ENCODE peak calls at places on chromosomes 2 and 18, in five cellular contexts. G is RPMI8226, O is AG08395, C is body of pancreas, W is choroid plexus epithelial cell. D is an unnamed sample.

GRCh38 chr2:12014088-12014960 is 267.9 kb downstream of the LPIN1 start:
- DNase-seq in G (peak), O (peak), C (no peak), W (peak), D (no peak)

GRCh38 chr2:20137884-20138283 is 86.5 kb upstream of the LAPTM4A start:
- DNase-seq in G (no peak), O (no peak), C (no peak), W (no peak), D (no peak)

GRCh38 chr2:28683100-28683706 is 68.4 kb upstream of the PPP1CB start:
- DNase-seq in G (peak), O (peak), C (peak), W (peak), D (peak)

GRCh38 chr18:23591011-23591410 is 4.7 kb upstream of the NPC1 start:
- DNase-seq in G (no peak), O (peak), C (no peak), W (peak), D (no peak)

GRCh38 chr18:63016270-63016669 is 300.9 kb downstream of the PHLPP1 start:
- DNase-seq in G (peak), O (peak), C (peak), W (peak), D (no peak)

GRCh38 chr18:36633961-36634412 is 194.8 kb downstream of the TPGS2 start:
- DNase-seq in G (no peak), O (no peak), C (no peak), W (no peak), D (no peak)

GRCh38 chr2:165961818-165962217 is 8.2 kb upstream of the TTC21B start:
- DNase-seq in G (no peak), O (no peak), C (no peak), W (no peak), D (no peak)

GRCh38 chr2:137951606-137952005 is 12.7 kb upstream of the HNMT start:
- DNase-seq in G (no peak), O (no peak), C (no peak), W (peak), D (no peak)

GRCh38 chr2:208531361-208531760 is 124.8 kb downstream of the PTH2R start:
- DNase-seq in G (no peak), O (no peak), C (no peak), W (no peak), D (no peak)

GRCh38 chr2:122528061-122528460 is 772.6 kb downstream of the TSN start:
- DNase-seq in G (no peak), O (no peak), C (no peak), W (peak), D (no peak)

GRCh38 chr18:79857082-79857661 is 59.4 kb downstream of the KCNG2 start:
- DNase-seq in G (no peak), O (peak), C (no peak), W (peak), D (no peak)

GRCh38 chr2:179686718-179687342 is 174.6 kb downstream of the ZNF385B start:
- DNase-seq in G (no peak), O (peak), C (no peak), W (no peak), D (no peak)

GRCh38 chr2:104658149-104658839 is 195.6 kb upstream of the POU3F3 start:
- DNase-seq in G (no peak), O (no peak), C (no peak), W (no peak), D (peak)

GRCh38 chr2:215367647-215368492 is 56.0 kb downstream of the ATIC start:
- DNase-seq in G (no peak), O (peak), C (no peak), W (peak), D (no peak)

GRCh38 chr2:179825494-179825893 is 35.9 kb downstream of the ZNF385B start:
- DNase-seq in G (no peak), O (no peak), C (no peak), W (no peak), D (no peak)

GRCh38 chr2:118988706-118989105 is 46.7 kb downstream of the MARCO start:
- DNase-seq in G (no peak), O (no peak), C (no peak), W (no peak), D (no peak)

GRCh38 chr2:64543006-64543697 is 19.0 kb downstream of the AFTPH start:
- DNase-seq in G (no peak), O (peak), C (no peak), W (peak), D (no peak)

GRCh38 chr18:12879840-12880531 is 4.1 kb downstream of the PTPN2 start:
- DNase-seq in G (no peak), O (no peak), C (no peak), W (no peak), D (no peak)

GRCh38 chr2:160876765-160877164 is 283.5 kb upstream of the TANK start:
- DNase-seq in G (no peak), O (no peak), C (no peak), W (peak), D (no peak)

GRCh38 chr2:208064220-208064951 is 39.1 kb upstream of the PLEKHM3 start:
- DNase-seq in G (no peak), O (peak), C (no peak), W (peak), D (no peak)

GRCh38 chr18:62445386-62445917 is 77.4 kb upstream of the ZCCHC2 start:
- DNase-seq in G (no peak), O (no peak), C (no peak), W (no peak), D (no peak)

GRCh38 chr2:85062565-85062964 is 70.6 kb upstream of the TCF7L1 start:
- DNase-seq in G (no peak), O (no peak), C (no peak), W (no peak), D (no peak)

GRCh38 chr2:46334389-46335345 is 37.5 kb downstream of the EPAS1 start:
- DNase-seq in G (no peak), O (peak), C (no peak), W (peak), D (no peak)

GRCh38 chr2:122019729-122020128 is 264.3 kb downstream of the TSN start:
- DNase-seq in G (no peak), O (no peak), C (peak), W (no peak), D (no peak)

GRCh38 chr2:187951470-187952218 is 340.0 kb upstream of the GULP1 start:
- DNase-seq in G (no peak), O (no peak), C (no peak), W (no peak), D (no peak)

GRCh38 chr18:9287037-9287436 is 47.5 kb upstream of the TWSG1 start:
- DNase-seq in G (no peak), O (no peak), C (no peak), W (no peak), D (no peak)

GRCh38 chr2:166284359-166284758 is 91.4 kb downstream of the SCN9A start:
- DNase-seq in G (no peak), O (no peak), C (no peak), W (no peak), D (no peak)

GRCh38 chr18:49691177-49691608 is 122.1 kb downstream of the ACAA2 start:
- DNase-seq in G (no peak), O (peak), C (no peak), W (peak), D (no peak)

GRCh38 chr2:428591-428990 is 140.7 kb upstream of the ALKAL2 start:
- DNase-seq in G (no peak), O (no peak), C (no peak), W (no peak), D (no peak)

GRCh38 chr2:234512884-234513669 is 16.2 kb upstream of the ARL4C start:
- DNase-seq in G (no peak), O (no peak), C (no peak), W (no peak), D (no peak)

GRCh38 chr2:126634273-126634861 is 21.6 kb upstream of the GYPC start:
- DNase-seq in G (peak), O (peak), C (peak), W (peak), D (no peak)

GRCh38 chr18:12314586-12315305 is 6.7 kb downstream of the TUBB6 start:
- DNase-seq in G (peak), O (no peak), C (no peak), W (no peak), D (no peak)

GRCh38 chr2:211512746-211513145 is 956.3 kb downstream of the CPS1 start:
- DNase-seq in G (no peak), O (no peak), C (no peak), W (no peak), D (no peak)

GRCh38 chr2:28544069-28544346 is 48.1 kb downstream of the PLB1 start:
- DNase-seq in G (no peak), O (no peak), C (no peak), W (no peak), D (no peak)

GRCh38 chr2:203534486-203535077 is 519 bp downstream of the RAPH1 start:
- DNase-seq in G (peak), O (peak), C (no peak), W (peak), D (no peak)

GRCh38 chr2:144237845-144238637 is 281.9 kb downstream of the ZEB2 start:
- DNase-seq in G (no peak), O (no peak), C (no peak), W (peak), D (no peak)

GRCh38 chr2:174577967-174578589 is 19.5 kb downstream of the WIPF1 start:
- DNase-seq in G (peak), O (peak), C (no peak), W (peak), D (no peak)

GRCh38 chr2:233082222-233082933 is 22.2 kb downstream of the INPP5D start:
- DNase-seq in G (no peak), O (no peak), C (no peak), W (no peak), D (no peak)

GRCh38 chr2:30684026-30684425 is 123.2 kb downstream of the CAPN13 start:
- DNase-seq in G (no peak), O (no peak), C (no peak), W (no peak), D (no peak)